ENCODE peak calls at places on chromosomes 13 and 19, in seven cellular contexts. P is stimulated activated CD4-positive, alpha-beta T cell treated with anti-CD3 and anti-CD28 coated beads, TNF-alpha, amount 100 ng/mL, for 4 hours; W is stimulated activated CD8-positive, alpha-beta memory T cell treated with anti-CD3 and anti-CD28 coated beads, Interleukin-7, amount 100 ng/mL, for 48 hours; F is ecto neural progenitor cell; J is mucosa of descending colon; T is M059J; V is T-cell. M is an unnamed sample.

GRCh38 chr13:97429681-97430081 is 4.3 kb upstream of the RAP2A start:
- DNase-seq in P (no peak), W (no peak), F (no peak), J (peak), T (peak), V (no peak), M (peak)

GRCh38 chr19:19276386-19276785 is 3.3 kb upstream of the TM6SF2 start:
- DNase-seq in P (no peak), W (no peak), F (no peak), J (no peak), T (no peak), V (no peak), M (no peak)

GRCh38 chr19:56596676-56597075 is 1.6 kb downstream of the ZNF71 start:
- DNase-seq in P (no peak), W (no peak), F (no peak), J (no peak), T (no peak), V (no peak), M (no peak)

GRCh38 chr19:22617614-22618325 is 16.4 kb upstream of the ZNF492 start:
- DNase-seq in P (no peak), W (no peak), F (no peak), J (no peak), T (no peak), V (no peak), M (no peak)

GRCh38 chr19:1247747-1248453 is 483 bp upstream of the MIDN start:
- DNase-seq in P (no peak), W (no peak), F (no peak), J (peak), T (peak), V (no peak), M (no peak)

GRCh38 chr19:18856385-18857126 is 24.8 kb downstream of the UPF1 start:
- DNase-seq in P (no peak), W (no peak), F (no peak), J (no peak), T (peak), V (no peak), M (peak)

GRCh38 chr19:38551450-38551813 is 66.3 kb downstream of the MAP4K1 start:
- DNase-seq in P (peak), W (peak), F (no peak), J (no peak), T (no peak), V (no peak), M (no peak)

GRCh38 chr13:112785419-112785856 is 95.6 kb downstream of the ATP11A start:
- DNase-seq in P (no peak), W (no peak), F (no peak), J (no peak), T (no peak), V (no peak), M (no peak)

GRCh38 chr19:39078436-39079200 is 5.5 kb upstream of the ACP7 start:
- DNase-seq in P (no peak), W (no peak), F (no peak), J (no peak), T (peak), V (no peak), M (peak)

GRCh38 chr13:47184311-47184710 is 287.5 kb upstream of the HTR2A start:
- DNase-seq in P (no peak), W (no peak), F (no peak), J (no peak), T (no peak), V (no peak), M (no peak)

GRCh38 chr13:46341112-46341711 is 45.8 kb downstream of the RUBCNL start:
- DNase-seq in P (no peak), W (no peak), F (no peak), J (no peak), T (peak), V (no peak), M (no peak)

GRCh38 chr19:19059837-19060611 is 3.8 kb upstream of the SLC25A42 start:
- DNase-seq in P (no peak), W (no peak), F (no peak), J (no peak), T (no peak), V (no peak), M (no peak)

GRCh38 chr13:27793377-27794074 is 1.2 kb downstream of the GSX1 start:
- DNase-seq in P (no peak), W (no peak), F (no peak), J (no peak), T (no peak), V (no peak), M (no peak)

M was measured in head of caudate nucleus.